ENCODE peak calls at places on chromosomes 6 and 20, in five cellular contexts. F is H9, N is H1, J is mesenchymal stem cell, G is neuronal stem cell. S is an unnamed sample.
A peak's percentile ranks its signal among the peaks of the same experiment; 100 is the strongest.

GRCh38 chr6:579339-579738 is 77.6 kb downstream of the HUS1B start:
- DNase-seq in F (no peak), N (no peak), J (no peak), G (no peak), S (no peak)

GRCh38 chr6:139635401-139636130 is 261.1 kb upstream of the CITED2 start:
- DNase-seq in F (no peak), N (no peak), J (no peak), G (no peak), S (peak; percentile 89)

GRCh38 chr6:15293674-15294073 is 47.8 kb downstream of the JARID2 start:
- DNase-seq in F (no peak), N (no peak), J (no peak), G (no peak), S (no peak)

GRCh38 chr6:12148317-12148801 is 136.2 kb downstream of the HIVEP1 start:
- DNase-seq in F (no peak), N (no peak), J (peak; percentile 60), G (no peak), S (no peak)

GRCh38 chr20:49028684-49029083 is 17.4 kb upstream of the CSE1L start:
- DNase-seq in F (no peak), N (no peak), J (peak; percentile 29), G (no peak), S (peak; percentile 58)

GRCh38 chr6:25057121-25057520 is 121.4 kb upstream of the RIPOR2 start:
- DNase-seq in F (no peak), N (no peak), J (no peak), G (no peak), S (no peak)

GRCh38 chr6:16413399-16413798 is 175.0 kb downstream of the GMPR start:
- DNase-seq in F (no peak), N (no peak), J (no peak), G (no peak), S (no peak)

GRCh38 chr6:147135211-147135672 is 69.0 kb upstream of the STXBP5 start:
- DNase-seq in F (no peak), N (no peak), J (peak; percentile 90), G (no peak), S (peak; percentile 33)

GRCh38 chr20:8267009-8267408 is 134.9 kb downstream of the PLCB1 start:
- DNase-seq in F (no peak), N (no peak), J (no peak), G (no peak), S (no peak)

GRCh38 chr6:163836916-163837660 is 422.6 kb downstream of the QKI start:
- DNase-seq in F (no peak), N (no peak), J (no peak), G (no peak), S (no peak)

GRCh38 chr6:139784222-139784769 is 409.8 kb upstream of the CITED2 start:
- DNase-seq in F (no peak), N (no peak), J (no peak), G (no peak), S (no peak)

GRCh38 chr6:131816869-131817268 is 9.0 kb downstream of the ENPP1 start:
- DNase-seq in F (no peak), N (no peak), J (no peak), G (no peak), S (no peak)

GRCh38 chr6:4351857-4352669 is 216.7 kb upstream of the ECI2 start:
- DNase-seq in F (no peak), N (no peak), J (peak; percentile 95), G (no peak), S (peak; percentile 59)

GRCh38 chr6:93392797-93393196 is 26.6 kb downstream of the EPHA7 start:
- DNase-seq in F (no peak), N (no peak), J (no peak), G (no peak), S (no peak)

GRCh38 chr6:150377211-150377781 is 8.5 kb downstream of the IYD start:
- DNase-seq in F (no peak), N (no peak), J (peak; percentile 3), G (peak; percentile 17), S (no peak)

GRCh38 chr6:35694462-35694861 is 5.7 kb upstream of the FKBP5 start:
- DNase-seq in F (no peak), N (no peak), J (peak; percentile 54), G (no peak), S (peak; percentile 51)

GRCh38 chr20:4998160-4998651 is 3.1 kb downstream of the SLC23A2 start:
- DNase-seq in F (no peak), N (no peak), J (no peak), G (no peak), S (peak; percentile 46)

GRCh38 chr20:41330941-41331340 is 9.7 kb upstream of the LPIN3 start:
- DNase-seq in F (no peak), N (no peak), J (no peak), G (no peak), S (no peak)

GRCh38 chr6:168734523-168734922 is 293.5 kb downstream of the SMOC2 start:
- DNase-seq in F (no peak), N (no peak), J (no peak), G (no peak), S (no peak)

GRCh38 chr20:47115694-47116093 is 221.1 kb downstream of the EYA2 start:
- DNase-seq in F (no peak), N (no peak), J (no peak), G (no peak), S (no peak)

GRCh38 chr6:138782243-138782642 is 8.7 kb downstream of the CCDC28A start:
- DNase-seq in F (no peak), N (no peak), J (no peak), G (no peak), S (no peak)

GRCh38 chr20:48797275-48797825 is 30.4 kb downstream of the PREX1 start:
- DNase-seq in F (no peak), N (no peak), J (no peak), G (no peak), S (no peak)

GRCh38 chr6:170100046-170100445 is 190.8 kb downstream of the DLL1 start:
- DNase-seq in F (no peak), N (no peak), J (no peak), G (no peak), S (no peak)

GRCh38 chr6:79466222-79466834 is 70.9 kb downstream of the LCA5 start:
- DNase-seq in F (no peak), N (no peak), J (peak; percentile 52), G (peak; percentile 8), S (peak; percentile 47)

GRCh38 chr6:31363809-31364208 is 6.8 kb upstream of the HLA-B start:
- DNase-seq in F (no peak), N (no peak), J (no peak), G (no peak), S (no peak)

GRCh38 chr6:51199272-51199671 is 380.6 kb downstream of the TFAP2B start:
- DNase-seq in F (no peak), N (no peak), J (no peak), G (no peak), S (no peak)

GRCh38 chr20:8693709-8694108 is 375.2 kb upstream of the PLCB4 start:
- DNase-seq in F (no peak), N (no peak), J (peak; percentile 54), G (no peak), S (peak; percentile 68)

GRCh38 chr6:56046576-56046975 is 171.2 kb upstream of the BMP5 start:
- DNase-seq in F (no peak), N (no peak), J (peak; percentile 43), G (no peak), S (peak; percentile 54)

GRCh38 chr6:140677781-140678528 is 1303.5 kb upstream of the CITED2 start:
- DNase-seq in F (no peak), N (no peak), J (peak; percentile 25), G (no peak), S (peak; percentile 41)

DNA sequence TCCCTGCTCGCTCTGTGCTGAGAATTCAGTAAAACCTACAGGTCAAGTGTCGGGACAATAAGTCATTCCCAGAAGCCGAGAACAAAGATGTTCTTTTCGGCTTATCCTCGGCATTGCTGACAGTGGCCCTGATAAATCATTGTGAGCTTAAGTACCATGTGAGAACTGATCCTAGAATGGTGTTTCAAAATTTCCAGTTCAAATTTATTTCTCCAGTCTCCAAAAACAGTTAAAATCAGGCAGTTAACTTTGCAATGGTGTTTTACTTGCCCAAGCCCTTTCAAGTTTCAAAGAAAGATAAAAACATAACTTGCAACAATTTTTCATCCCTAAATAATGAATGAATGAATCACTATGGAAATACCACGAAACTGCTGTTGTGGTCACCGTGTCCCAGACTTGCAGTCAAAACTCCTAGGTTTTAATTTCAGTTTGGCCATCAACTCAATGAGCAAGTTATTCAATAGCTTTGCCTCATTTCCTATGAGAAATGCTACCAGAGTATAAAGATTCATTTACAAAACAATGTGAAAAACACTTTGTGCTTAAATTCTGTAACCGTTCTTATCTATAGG is 4.3 kb downstream of the ATP5F1E start:
- DNase-seq in F (no peak), N (no peak), J (peak; percentile 47), G (no peak), S (no peak)
- H2AK5ac ChIP-seq in F (no peak overlapping the region), N (no peak overlapping the region), J (no peak overlapping the region), G (no peak overlapping the region), S (no peak overlapping the region)

DNA sequence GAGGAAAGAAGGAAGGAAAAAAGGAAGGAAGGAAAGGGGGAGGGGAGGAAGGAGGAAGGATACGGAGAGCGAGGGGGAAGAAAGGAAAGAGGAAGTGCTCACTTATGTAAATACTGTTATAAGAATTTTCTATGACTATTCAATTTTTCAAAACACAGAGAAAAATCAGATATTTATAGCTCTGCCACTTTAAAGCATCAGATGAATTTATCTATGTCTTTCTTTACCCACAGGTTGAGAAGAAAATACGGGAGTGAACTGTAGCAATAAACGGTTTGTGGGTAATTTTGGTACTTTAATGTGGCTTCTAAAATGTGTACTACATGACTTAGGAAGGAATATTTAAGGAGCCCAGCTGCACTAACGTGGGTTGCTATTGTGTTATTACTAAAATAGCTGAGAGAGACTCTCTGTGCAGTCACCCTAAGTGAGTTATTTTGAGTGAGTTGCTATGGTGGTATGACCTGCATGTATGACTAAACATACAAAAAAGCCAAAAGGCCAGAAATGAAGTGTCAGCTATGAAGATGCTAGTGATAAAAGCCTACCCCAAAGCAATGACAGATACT is 225.5 kb downstream of the SOD2 start:
- DNase-seq in F (no peak), N (no peak), J (no peak), G (no peak), S (peak; percentile 92)
- H2BK12ac ChIP-seq in F (no peak overlapping the region), N (no peak overlapping the region), J (no peak overlapping the region), G (no peak overlapping the region), S (no peak overlapping the region)

DNA sequence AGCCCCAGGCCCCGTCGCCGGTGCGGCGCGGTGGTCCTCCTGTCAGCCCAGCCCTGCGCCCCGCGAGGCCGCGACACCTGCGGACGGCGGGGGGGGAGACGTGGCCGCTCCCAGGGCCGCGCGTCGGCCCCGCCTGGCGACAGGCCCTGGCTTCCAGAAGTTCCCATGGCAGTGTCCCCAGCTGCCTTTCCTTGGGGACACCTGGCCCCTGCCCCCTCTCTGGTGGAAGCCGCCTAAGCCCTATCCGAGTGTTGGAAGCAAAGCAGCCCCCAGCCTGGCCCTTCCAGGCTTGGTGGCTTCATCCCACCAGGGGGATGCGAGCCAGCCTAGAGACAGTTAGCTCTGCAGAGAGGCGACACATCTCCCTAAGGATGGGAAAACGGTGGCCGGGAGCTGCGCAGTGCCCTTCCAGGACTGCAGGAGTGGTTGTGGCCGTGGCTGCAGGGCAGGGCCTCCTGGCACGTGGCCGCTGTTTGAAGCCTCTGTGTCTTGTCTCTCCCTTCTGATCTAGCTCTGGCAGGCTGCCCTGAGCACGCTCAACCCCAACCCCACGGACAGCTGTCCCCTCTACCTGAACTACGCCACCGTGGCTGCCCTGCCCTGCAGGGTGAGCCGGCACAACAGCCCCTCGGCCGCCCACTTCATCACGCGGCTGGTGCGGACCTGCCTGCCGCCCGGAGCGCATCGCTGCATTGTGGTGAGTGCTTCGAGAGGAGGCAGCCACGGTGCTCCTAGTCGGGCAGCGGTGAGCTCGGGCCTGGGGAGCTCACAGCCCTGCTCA is 816 bp downstream of the NPEPL1 start:
- DNase-seq in F (peak; percentile 46), N (no peak), J (peak; percentile 26), G (peak; percentile 12), S (no peak)
- H2BK120ac ChIP-seq in F (no peak overlapping the region), N (peak overlapping the region; percentile 76), J (peak overlapping the region; percentile 55), G (no peak overlapping the region), S (no peak overlapping the region)

GRCh38 chr20:23367770-23368169 is 5.8 kb downstream of the GZF1 start:
- DNase-seq in F (no peak), N (no peak), J (no peak), G (no peak), S (no peak)
- H2AK5ac ChIP-seq in F (no peak overlapping the region), N (no peak overlapping the region), J (no peak overlapping the region), G (no peak overlapping the region), S (no peak overlapping the region)

S was measured in trophoblast cell.